ENCODE peak calls at places on chromosomes 4 and X, in nine cellular contexts. L is GM12892, C is transverse colon, G is esophagus muscularis mucosa, W is K562, H is sigmoid colon, Y is HL-60, T is prostate gland, R is breast epithelium. A is an unnamed sample.

GRCh38 chr4:122117743-122118142 is 34.4 kb upstream of the BLTP1 start:
- DNase-seq in R (no peak), G (no peak), H (no peak), Y (no peak), T (no peak), W (no peak), L (no peak), C (no peak), A (no peak)

GRCh38 chrX:6384391-6384790 is 150.5 kb downstream of the VCX3A start:
- DNase-seq in R (no peak), T (no peak), Y (no peak), C (no peak), L (no peak), G (no peak), H (peak), W (no peak), A (no peak)

GRCh38 chr4:80112236-80112635 is 39.2 kb upstream of the ANTXR2 start:
- DNase-seq in H (peak), C (no peak), G (no peak), Y (no peak), T (no peak), R (no peak), L (no peak), W (no peak), A (no peak)

GRCh38 chrX:101078716-101079115 is at the start of gene TMEM35A:
- DNase-seq in W (no peak), L (no peak), C (peak), R (no peak), H (no peak), G (no peak), T (no peak), Y (no peak), A (peak)

GRCh38 chr4:15495621-15496020 is 25.9 kb downstream of the CC2D2A start:
- DNase-seq in R (no peak), T (no peak), H (no peak), Y (no peak), G (peak), W (no peak), L (no peak), C (no peak), A (no peak)

GRCh38 chr4:10893417-10893816 is 208.8 kb upstream of the CLNK start:
- DNase-seq in H (no peak), L (no peak), T (no peak), R (no peak), G (no peak), W (no peak), C (no peak), Y (no peak), A (no peak)

GRCh38 chr4:172553216-172553615 is 615.4 kb upstream of the GALNT7 start:
- DNase-seq in W (no peak), R (no peak), G (no peak), C (no peak), T (no peak), Y (no peak), L (no peak), H (no peak), A (no peak)

GRCh38 chr4:91596683-91597082 is 707.1 kb upstream of the GRID2 start:
- DNase-seq in G (no peak), T (no peak), W (no peak), L (no peak), R (no peak), Y (no peak), C (no peak), H (no peak), A (no peak)

GRCh38 chr4:9592010-9592409 is 147.8 kb downstream of the DEFB131A start:
- DNase-seq in G (no peak), Y (no peak), H (no peak), L (no peak), T (no peak), W (no peak), R (no peak), C (no peak), A (no peak)

GRCh38 chr4:90718926-90719325 is 591.7 kb downstream of the CCSER1 start:
- DNase-seq in Y (no peak), H (no peak), R (no peak), W (no peak), T (no peak), L (no peak), C (no peak), G (no peak), A (no peak)

GRCh38 chrX:119605398-119605738 is 856 bp downstream of the NKRF start:
- DNase-seq in H (no peak), L (no peak), R (no peak), Y (no peak), T (no peak), W (no peak), G (no peak), C (no peak), A (peak)

GRCh38 chr4:37599092-37599800 is 86.9 kb downstream of the RELL1 start:
- DNase-seq in L (no peak), W (no peak), Y (no peak), G (no peak), T (no peak), R (no peak), H (no peak), C (no peak), A (no peak)

GRCh38 chrX:45745479-45745878 is 544.8 kb upstream of the DIPK2B start:
- DNase-seq in H (no peak), C (no peak), T (no peak), R (no peak), L (no peak), Y (no peak), W (no peak), G (no peak), A (no peak)

GRCh38 chr4:147651563-147651962 is 32.4 kb downstream of the PRMT9 start:
- DNase-seq in H (no peak), R (no peak), C (no peak), W (no peak), L (no peak), Y (no peak), G (no peak), T (no peak), A (no peak)

GRCh38 chr4:151887151-151887815 is 126.5 kb upstream of the GATB start:
- DNase-seq in G (no peak), R (no peak), L (no peak), T (no peak), C (no peak), H (no peak), W (no peak), Y (peak), A (no peak)

GRCh38 chr4:7121861-7122653 is 54.2 kb upstream of the GRPEL1 start:
- DNase-seq in G (no peak), T (no peak), C (no peak), L (no peak), H (no peak), W (no peak), R (no peak), Y (no peak), A (no peak)
- TF ChIP-seq POLR2AphosphoS5 in G (no peak), T (no peak), C (no peak), L (no peak), H (no peak), W (no peak), R (no peak), Y (no peak), A (no peak)

DNA sequence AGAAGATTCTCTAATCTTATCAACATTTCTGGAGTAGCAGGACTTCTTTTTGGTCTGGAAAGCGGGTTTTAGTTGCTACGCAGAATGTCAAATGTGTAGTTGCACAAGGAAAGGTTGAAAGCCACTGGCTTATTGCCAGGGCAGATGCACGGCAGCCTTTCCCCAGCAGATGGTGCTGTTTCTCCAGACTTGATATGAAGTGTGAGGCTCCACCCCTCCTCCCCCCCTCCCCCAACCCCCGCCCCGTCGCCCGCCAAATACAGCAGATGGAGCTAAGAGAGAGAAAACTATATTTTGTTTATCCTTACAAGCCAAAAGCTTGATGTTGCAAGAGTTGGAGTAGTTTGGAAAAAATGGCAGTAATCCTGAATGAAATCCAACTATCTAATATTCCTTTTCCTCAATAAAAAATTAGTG is 32.0 kb downstream of the ENOPH1 start:
- DNase-seq in C (peak), R (peak), H (peak), G (peak), W (peak), L (peak), Y (peak), T (peak), A (peak)
- TF ChIP-seq POLR2AphosphoS5 in C (peak), R (peak), H (peak), G (peak), W (peak), L (no peak), Y (no peak), T (peak), A (no peak)

GRCh38 chr4:7487464-7487863 is 52.7 kb upstream of the PSAPL1 start:
- DNase-seq in T (no peak), R (no peak), G (no peak), W (no peak), Y (no peak), C (no peak), L (no peak), H (no peak), A (no peak)
- TF ChIP-seq POLR2AphosphoS5 in T (no peak), R (no peak), G (no peak), W (no peak), Y (no peak), C (no peak), L (no peak), H (no peak), A (no peak)

GRCh38 chr4:61199869-61200194 is 294 bp upstream of the ADGRL3 start:
- DNase-seq in G (no peak), Y (no peak), R (no peak), W (no peak), L (no peak), C (no peak), H (no peak), T (no peak), A (no peak)
- TF ChIP-seq POLR2AphosphoS5 in G (no peak), Y (no peak), R (no peak), W (no peak), L (no peak), C (no peak), H (no peak), T (no peak), A (no peak)

DNA sequence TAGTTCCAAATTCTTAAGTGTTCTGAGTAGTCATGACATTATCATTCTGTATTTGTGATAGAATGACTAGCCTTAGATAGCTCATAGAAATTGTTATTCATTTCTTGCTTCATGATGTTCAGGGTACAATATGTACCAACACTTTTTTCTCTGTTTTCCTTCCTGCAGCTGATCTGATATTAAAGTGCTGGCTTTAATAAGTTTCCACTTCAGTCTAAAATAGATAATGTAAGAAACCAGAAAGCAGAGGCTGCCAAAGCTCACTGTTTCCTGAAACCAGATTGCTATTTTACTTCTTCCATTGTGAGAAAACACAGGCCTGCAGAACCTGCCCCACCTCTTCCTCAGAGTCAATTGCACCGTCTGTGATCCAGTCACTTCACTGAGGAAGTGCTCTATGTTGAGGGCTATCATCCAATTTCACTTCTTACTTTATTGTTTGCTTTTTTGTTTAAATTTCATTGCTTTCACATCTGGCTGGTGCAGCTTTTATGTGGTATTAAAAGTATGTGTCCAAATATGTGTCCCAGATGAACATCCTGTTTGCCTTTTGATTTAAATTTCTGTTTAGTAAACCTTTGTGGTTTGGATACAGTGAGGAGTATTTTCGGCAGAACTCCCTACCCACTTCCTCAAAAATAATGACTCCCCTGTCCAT is 652.1 kb downstream of the ANKRD50 start:
- DNase-seq in H (peak), W (no peak), R (no peak), L (no peak), C (peak), Y (no peak), G (peak), T (peak), A (peak)
- TF ChIP-seq POLR2AphosphoS5 in H (peak), W (no peak), R (no peak), L (no peak), C (peak), Y (no peak), G (peak), T (peak), A (no peak)